ENCODE peak calls at places on chromosomes 3 and 15, in four cellular contexts. A, V, N and B are unnamed samples.

GRCh38 chr15:75887178-75887577 is 16.5 kb upstream of the FBXO22 start:
- DNase-seq in A (no peak), V (no peak), N (no peak), B (no peak)

GRCh38 chr3:53803816-53804545 is 42.2 kb downstream of the CHDH start:
- DNase-seq in A (no peak), V (no peak), N (no peak), B (no peak)

GRCh38 chr3:50208677-50209344 is 3.7 kb downstream of the SLC38A3 start:
- DNase-seq in A (no peak), V (no peak), N (no peak), B (no peak)

GRCh38 chr15:33801954-33802353 is 166.3 kb upstream of the CHRM5 start:
- DNase-seq in A (no peak), V (no peak), N (no peak), B (no peak)

GRCh38 chr15:73633991-73634495 is 854 bp upstream of the NPTN start:
- DNase-seq in A (no peak), V (no peak), N (no peak), B (no peak)

GRCh38 chr15:90571063-90571541 is 41.4 kb downstream of the CRTC3 start:
- DNase-seq in A (no peak), V (peak; percentile 44), N (no peak), B (no peak)

GRCh38 chr15:81940467-81941451 is 105.1 kb downstream of the MEX3B start:
- DNase-seq in A (no peak), V (no peak), N (no peak), B (no peak)

GRCh38 chr3:37308247-37308646 is 133.9 kb upstream of the LRRFIP2 start:
- DNase-seq in A (no peak), V (peak; percentile 38), N (no peak), B (no peak)

GRCh38 chr15:41285285-41285684 is 47.1 kb downstream of the OIP5 start:
- DNase-seq in A (no peak), V (no peak), N (no peak), B (no peak)

GRCh38 chr15:79418693-79419279 is 13.3 kb upstream of the MINAR1 start:
- DNase-seq in A (no peak), V (no peak), N (no peak), B (no peak)

GRCh38 chr15:56353119-56353518 is 12.1 kb upstream of the TEX9 start:
- DNase-seq in A (no peak), V (no peak), N (no peak), B (no peak)

GRCh38 chr15:76107169-76107568 is 47.4 kb downstream of the TMEM266 start:
- DNase-seq in A (no peak), V (no peak), N (no peak), B (no peak)

GRCh38 chr3:136955813-136956212 is 2.0 kb upstream of the IL20RB start:
- DNase-seq in A (no peak), V (no peak), N (no peak), B (no peak)

GRCh38 chr15:43121863-43122262 is 11.5 kb upstream of the TMEM62 start:
- DNase-seq in A (no peak), V (no peak), N (no peak), B (no peak)

GRCh38 chr3:11655188-11655928 is 11.6 kb upstream of the VGLL4 start:
- DNase-seq in A (no peak), V (no peak), N (no peak), B (no peak)

DNA sequence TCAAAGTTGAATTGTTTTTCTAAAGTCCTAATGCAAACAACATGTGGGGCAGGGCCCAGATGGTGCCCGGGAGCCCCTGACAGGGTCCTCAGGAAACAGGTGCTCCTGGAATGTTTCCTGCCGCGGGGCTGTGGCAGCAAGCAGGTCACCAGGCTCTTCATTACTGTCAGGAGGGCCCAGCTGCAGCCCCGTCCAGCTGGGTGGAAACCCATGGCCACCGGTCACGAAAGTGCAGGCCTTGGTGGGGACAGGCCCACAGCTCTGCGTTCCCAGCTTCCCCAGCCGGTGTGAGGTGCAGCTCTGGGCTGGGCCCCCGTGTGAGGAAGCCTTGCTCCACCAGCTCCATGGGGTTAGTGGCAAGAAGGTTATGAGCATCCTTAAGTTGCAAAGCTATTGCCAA is 63.9 kb upstream of the GATA2 start:
- DNase-seq in A (no peak), V (no peak), N (no peak), B (no peak)
- TF ChIP-seq SPI1 in A (no peak), V (no peak), N (no peak), B (no peak)

GRCh38 chr15:96582473-96582872 is 252.0 kb downstream of the NR2F2 start:
- DNase-seq in A (peak; percentile 81), V (no peak), N (no peak), B (no peak)

GRCh38 chr15:96586901-96587300 is 256.4 kb downstream of the NR2F2 start:
- DNase-seq in A (peak; percentile 85), V (no peak), N (no peak), B (no peak)

GRCh38 chr15:96583671-96584070 is 253.2 kb downstream of the NR2F2 start:
- DNase-seq in A (peak; percentile 56), V (no peak), N (no peak), B (no peak)

GRCh38 chr15:96585634-96586386 is 255.3 kb downstream of the NR2F2 start:
- DNase-seq in A (peak; percentile 24), V (no peak), N (no peak), B (no peak)
- TF ChIP-seq SPI1 in A (no peak), V (no peak), N (no peak), B (no peak)

DNA sequence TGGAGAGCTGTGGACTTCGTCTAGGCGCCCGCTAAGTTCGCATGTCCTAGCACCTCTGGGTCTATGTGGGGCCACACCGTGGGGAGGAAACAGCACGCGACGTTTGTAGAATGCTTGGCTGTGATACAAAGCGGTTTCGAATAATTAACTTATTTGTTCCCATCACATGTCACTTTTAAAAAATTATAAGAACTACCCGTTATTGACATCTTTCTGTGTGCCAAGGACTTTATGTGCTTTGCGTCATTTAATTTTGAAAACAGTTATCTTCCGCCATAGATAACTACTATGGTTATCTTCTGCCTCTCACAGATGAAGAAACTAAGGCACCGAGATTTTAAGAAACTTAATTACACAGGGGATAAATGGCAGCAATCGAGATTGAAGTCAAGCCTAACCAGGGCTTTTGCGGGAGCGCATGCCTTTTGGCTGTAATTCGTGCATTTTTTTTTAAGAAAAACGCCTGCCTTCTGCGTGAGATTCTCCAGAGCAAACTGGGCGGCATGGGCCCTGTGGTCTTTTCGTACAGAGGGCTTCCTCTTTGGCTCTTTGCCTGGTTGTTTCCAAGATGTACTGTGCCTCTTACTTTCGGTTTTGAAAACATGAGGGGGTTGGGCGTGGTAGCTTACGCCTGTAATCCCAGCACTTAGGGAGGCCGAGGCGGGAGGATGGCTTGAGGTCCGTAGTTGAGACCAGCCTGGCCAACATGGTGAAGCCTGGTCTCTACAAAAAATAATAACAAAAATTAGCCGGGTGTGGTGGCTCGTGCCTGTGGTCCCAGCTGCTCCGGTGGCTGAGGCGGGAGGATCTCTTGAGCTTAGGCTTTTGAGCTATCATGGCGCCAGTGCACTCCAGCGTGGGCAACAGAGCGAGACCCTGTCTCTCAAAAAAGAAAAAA is 1.0 kb downstream of the B2M start:
- DNase-seq in A (peak; percentile 84), V (peak; percentile 15), N (no peak), B (no peak)
- TF ChIP-seq SPI1 in A (peak; percentile 76), V (peak; percentile 60), N (peak; percentile 53), B (peak; percentile 61)

DNA sequence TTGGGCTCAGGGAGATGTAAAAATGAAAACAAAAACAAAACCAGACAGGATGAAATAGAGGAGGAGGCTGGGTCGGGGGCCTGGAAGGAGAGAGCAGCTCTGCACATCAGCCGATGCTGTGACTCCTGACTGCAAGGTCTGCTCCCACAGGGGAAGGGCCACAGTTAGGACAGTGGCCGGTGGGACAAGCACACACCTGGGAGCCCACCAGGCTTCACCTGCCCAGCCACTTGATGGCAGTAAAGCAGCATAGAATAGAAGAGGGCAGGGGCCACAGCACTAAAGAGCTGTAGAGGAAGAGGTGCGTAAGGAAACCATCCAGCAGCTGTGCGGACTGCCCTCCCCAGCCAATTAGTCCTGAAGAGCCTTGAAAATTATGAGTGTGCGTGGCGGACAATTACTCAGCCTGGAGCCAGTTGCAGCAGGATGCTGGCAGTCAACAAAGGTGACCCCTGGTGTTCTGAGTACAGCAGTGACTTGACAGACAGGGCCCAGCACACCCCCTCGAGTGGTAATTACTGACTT is 29.8 kb downstream of the ALS2CL start:
- DNase-seq in A (no peak), V (no peak), N (no peak), B (peak; percentile 6)
- TF ChIP-seq SPI1 in A (no peak), V (no peak), N (no peak), B (no peak)